ENCODE peak calls at places on chromosomes 6 and 20, in five cellular contexts. One of them, this sample, is unnamed.

GRCh38 chr6:118283759-118284158 is 264.3 kb upstream of the PLN start:
- DNase-seq in body of pancreas: peak
- DNase-seq in Peyer's patch: no peak
- DNase-seq in activated naive CD4-positive, alpha-beta T cell treated with anti-CD3 and anti-CD28 coated beads, Interleukin-2, amount 50 U/mL, for 72 hours: peak
- DNase-seq in activated T-helper 9 cell treated with anti-CD3 and anti-CD28 coated beads, Interleukin-2, amount 50 U/mL, for 16 hours: peak
- DNase-seq in this sample: no peak

GRCh38 chr20:50930139-50931047 is 844 bp downstream of the ADNP start:
- DNase-seq in body of pancreas: peak
- DNase-seq in Peyer's patch: no peak
- DNase-seq in activated naive CD4-positive, alpha-beta T cell treated with anti-CD3 and anti-CD28 coated beads, Interleukin-2, amount 50 U/mL, for 72 hours: peak
- DNase-seq in activated T-helper 9 cell treated with anti-CD3 and anti-CD28 coated beads, Interleukin-2, amount 50 U/mL, for 16 hours: peak
- DNase-seq in this sample: peak

GRCh38 chr6:158629376-158630221 is 14.9 kb downstream of the DYNLT1 start:
- DNase-seq in body of pancreas: peak
- DNase-seq in Peyer's patch: no peak
- DNase-seq in activated naive CD4-positive, alpha-beta T cell treated with anti-CD3 and anti-CD28 coated beads, Interleukin-2, amount 50 U/mL, for 72 hours: no peak
- DNase-seq in activated T-helper 9 cell treated with anti-CD3 and anti-CD28 coated beads, Interleukin-2, amount 50 U/mL, for 16 hours: no peak
- DNase-seq in this sample: no peak

GRCh38 chr20:31666258-31667042 is 28.7 kb downstream of the COX4I2 start:
- DNase-seq in body of pancreas: peak
- DNase-seq in Peyer's patch: no peak
- DNase-seq in activated naive CD4-positive, alpha-beta T cell treated with anti-CD3 and anti-CD28 coated beads, Interleukin-2, amount 50 U/mL, for 72 hours: no peak
- DNase-seq in activated T-helper 9 cell treated with anti-CD3 and anti-CD28 coated beads, Interleukin-2, amount 50 U/mL, for 16 hours: no peak
- DNase-seq in this sample: peak

GRCh38 chr6:129748212-129748900 is 38.4 kb upstream of the ARHGAP18 start:
- DNase-seq in body of pancreas: peak
- DNase-seq in Peyer's patch: peak
- DNase-seq in activated naive CD4-positive, alpha-beta T cell treated with anti-CD3 and anti-CD28 coated beads, Interleukin-2, amount 50 U/mL, for 72 hours: peak
- DNase-seq in activated T-helper 9 cell treated with anti-CD3 and anti-CD28 coated beads, Interleukin-2, amount 50 U/mL, for 16 hours: peak
- DNase-seq in this sample: peak

GRCh38 chr6:29797120-29797519 is 30.5 kb upstream of the HLA-G start:
- DNase-seq in body of pancreas: no peak
- DNase-seq in Peyer's patch: no peak
- DNase-seq in activated naive CD4-positive, alpha-beta T cell treated with anti-CD3 and anti-CD28 coated beads, Interleukin-2, amount 50 U/mL, for 72 hours: no peak
- DNase-seq in activated T-helper 9 cell treated with anti-CD3 and anti-CD28 coated beads, Interleukin-2, amount 50 U/mL, for 16 hours: no peak
- DNase-seq in this sample: no peak

GRCh38 chr6:168179133-168179532 is 100.1 kb upstream of the FRMD1 start:
- DNase-seq in body of pancreas: no peak
- DNase-seq in Peyer's patch: no peak
- DNase-seq in activated naive CD4-positive, alpha-beta T cell treated with anti-CD3 and anti-CD28 coated beads, Interleukin-2, amount 50 U/mL, for 72 hours: no peak
- DNase-seq in activated T-helper 9 cell treated with anti-CD3 and anti-CD28 coated beads, Interleukin-2, amount 50 U/mL, for 16 hours: no peak
- DNase-seq in this sample: no peak

GRCh38 chr6:118843685-118844390 is 50.1 kb upstream of the ASF1A start:
- DNase-seq in body of pancreas: no peak
- DNase-seq in Peyer's patch: no peak
- DNase-seq in activated naive CD4-positive, alpha-beta T cell treated with anti-CD3 and anti-CD28 coated beads, Interleukin-2, amount 50 U/mL, for 72 hours: peak
- DNase-seq in activated T-helper 9 cell treated with anti-CD3 and anti-CD28 coated beads, Interleukin-2, amount 50 U/mL, for 16 hours: no peak
- DNase-seq in this sample: no peak

GRCh38 chr6:43147691-43148477 is 23.2 kb upstream of the SRF start:
- DNase-seq in body of pancreas: no peak
- DNase-seq in Peyer's patch: no peak
- DNase-seq in activated naive CD4-positive, alpha-beta T cell treated with anti-CD3 and anti-CD28 coated beads, Interleukin-2, amount 50 U/mL, for 72 hours: no peak
- DNase-seq in activated T-helper 9 cell treated with anti-CD3 and anti-CD28 coated beads, Interleukin-2, amount 50 U/mL, for 16 hours: no peak
- DNase-seq in this sample: no peak

GRCh38 chr6:52953911-52954839 is 40.9 kb downstream of the GSTA4 start:
- DNase-seq in body of pancreas: no peak
- DNase-seq in Peyer's patch: no peak
- DNase-seq in activated naive CD4-positive, alpha-beta T cell treated with anti-CD3 and anti-CD28 coated beads, Interleukin-2, amount 50 U/mL, for 72 hours: no peak
- DNase-seq in activated T-helper 9 cell treated with anti-CD3 and anti-CD28 coated beads, Interleukin-2, amount 50 U/mL, for 16 hours: no peak
- DNase-seq in this sample: no peak

GRCh38 chr6:39688494-39688893 is 36.7 kb downstream of the KIF6 start:
- DNase-seq in body of pancreas: no peak
- DNase-seq in Peyer's patch: no peak
- DNase-seq in activated naive CD4-positive, alpha-beta T cell treated with anti-CD3 and anti-CD28 coated beads, Interleukin-2, amount 50 U/mL, for 72 hours: no peak
- DNase-seq in activated T-helper 9 cell treated with anti-CD3 and anti-CD28 coated beads, Interleukin-2, amount 50 U/mL, for 16 hours: no peak
- DNase-seq in this sample: no peak

GRCh38 chr6:167576050-167576741 is 250.5 kb upstream of the AFDN start:
- DNase-seq in body of pancreas: no peak
- DNase-seq in Peyer's patch: peak
- DNase-seq in activated naive CD4-positive, alpha-beta T cell treated with anti-CD3 and anti-CD28 coated beads, Interleukin-2, amount 50 U/mL, for 72 hours: no peak
- DNase-seq in activated T-helper 9 cell treated with anti-CD3 and anti-CD28 coated beads, Interleukin-2, amount 50 U/mL, for 16 hours: no peak
- DNase-seq in this sample: no peak

GRCh38 chr6:147768969-147769368 is 260.5 kb downstream of the SAMD5 start:
- DNase-seq in body of pancreas: no peak
- DNase-seq in Peyer's patch: no peak
- DNase-seq in activated naive CD4-positive, alpha-beta T cell treated with anti-CD3 and anti-CD28 coated beads, Interleukin-2, amount 50 U/mL, for 72 hours: no peak
- DNase-seq in activated T-helper 9 cell treated with anti-CD3 and anti-CD28 coated beads, Interleukin-2, amount 50 U/mL, for 16 hours: no peak
- DNase-seq in this sample: no peak

GRCh38 chr6:125149256-125150144 is 4.1 kb upstream of the TPD52L1 start:
- DNase-seq in body of pancreas: no peak
- DNase-seq in Peyer's patch: no peak
- DNase-seq in activated naive CD4-positive, alpha-beta T cell treated with anti-CD3 and anti-CD28 coated beads, Interleukin-2, amount 50 U/mL, for 72 hours: no peak
- DNase-seq in activated T-helper 9 cell treated with anti-CD3 and anti-CD28 coated beads, Interleukin-2, amount 50 U/mL, for 16 hours: no peak
- DNase-seq in this sample: no peak

GRCh38 chr20:23270427-23270911 is 80.1 kb upstream of the NXT1 start:
- DNase-seq in body of pancreas: no peak
- DNase-seq in Peyer's patch: no peak
- DNase-seq in activated naive CD4-positive, alpha-beta T cell treated with anti-CD3 and anti-CD28 coated beads, Interleukin-2, amount 50 U/mL, for 72 hours: no peak
- DNase-seq in activated T-helper 9 cell treated with anti-CD3 and anti-CD28 coated beads, Interleukin-2, amount 50 U/mL, for 16 hours: no peak
- DNase-seq in this sample: no peak

GRCh38 chr20:47305667-47306066 is 50.8 kb downstream of the ZMYND8 start:
- DNase-seq in body of pancreas: no peak
- DNase-seq in Peyer's patch: no peak
- DNase-seq in activated naive CD4-positive, alpha-beta T cell treated with anti-CD3 and anti-CD28 coated beads, Interleukin-2, amount 50 U/mL, for 72 hours: no peak
- DNase-seq in activated T-helper 9 cell treated with anti-CD3 and anti-CD28 coated beads, Interleukin-2, amount 50 U/mL, for 16 hours: no peak
- DNase-seq in this sample: no peak

GRCh38 chr6:158686791-158687381 is 37.0 kb downstream of the SYTL3 start:
- DNase-seq in body of pancreas: no peak
- DNase-seq in Peyer's patch: no peak
- DNase-seq in activated naive CD4-positive, alpha-beta T cell treated with anti-CD3 and anti-CD28 coated beads, Interleukin-2, amount 50 U/mL, for 72 hours: no peak
- DNase-seq in activated T-helper 9 cell treated with anti-CD3 and anti-CD28 coated beads, Interleukin-2, amount 50 U/mL, for 16 hours: peak
- DNase-seq in this sample: peak

GRCh38 chr6:167020211-167020610 is 21.0 kb downstream of the CEP43 start:
- DNase-seq in body of pancreas: no peak
- DNase-seq in Peyer's patch: no peak
- DNase-seq in activated naive CD4-positive, alpha-beta T cell treated with anti-CD3 and anti-CD28 coated beads, Interleukin-2, amount 50 U/mL, for 72 hours: no peak
- DNase-seq in activated T-helper 9 cell treated with anti-CD3 and anti-CD28 coated beads, Interleukin-2, amount 50 U/mL, for 16 hours: no peak
- DNase-seq in this sample: no peak

GRCh38 chr6:90263653-90264052 is 33.0 kb downstream of the BACH2 start:
- DNase-seq in body of pancreas: no peak
- DNase-seq in Peyer's patch: no peak
- DNase-seq in activated naive CD4-positive, alpha-beta T cell treated with anti-CD3 and anti-CD28 coated beads, Interleukin-2, amount 50 U/mL, for 72 hours: no peak
- DNase-seq in activated T-helper 9 cell treated with anti-CD3 and anti-CD28 coated beads, Interleukin-2, amount 50 U/mL, for 16 hours: no peak
- DNase-seq in this sample: no peak

GRCh38 chr6:100622907-100623692 is 158.4 kb upstream of the SIM1 start:
- DNase-seq in body of pancreas: no peak
- DNase-seq in Peyer's patch: no peak
- DNase-seq in activated naive CD4-positive, alpha-beta T cell treated with anti-CD3 and anti-CD28 coated beads, Interleukin-2, amount 50 U/mL, for 72 hours: no peak
- DNase-seq in activated T-helper 9 cell treated with anti-CD3 and anti-CD28 coated beads, Interleukin-2, amount 50 U/mL, for 16 hours: no peak
- DNase-seq in this sample: no peak

GRCh38 chr20:53387983-53388675 is 205.5 kb downstream of the ZNF217 start:
- DNase-seq in body of pancreas: no peak
- DNase-seq in Peyer's patch: no peak
- DNase-seq in activated naive CD4-positive, alpha-beta T cell treated with anti-CD3 and anti-CD28 coated beads, Interleukin-2, amount 50 U/mL, for 72 hours: peak
- DNase-seq in activated T-helper 9 cell treated with anti-CD3 and anti-CD28 coated beads, Interleukin-2, amount 50 U/mL, for 16 hours: no peak
- DNase-seq in this sample: no peak

GRCh38 chr6:20319520-20320357 is 81.9 kb upstream of the E2F3 start:
- DNase-seq in body of pancreas: peak
- DNase-seq in Peyer's patch: peak
- DNase-seq in activated naive CD4-positive, alpha-beta T cell treated with anti-CD3 and anti-CD28 coated beads, Interleukin-2, amount 50 U/mL, for 72 hours: peak
- DNase-seq in activated T-helper 9 cell treated with anti-CD3 and anti-CD28 coated beads, Interleukin-2, amount 50 U/mL, for 16 hours: peak
- DNase-seq in this sample: peak

GRCh38 chr6:156657311-156657710 is 119.9 kb upstream of the ARID1B start:
- DNase-seq in body of pancreas: no peak
- DNase-seq in Peyer's patch: no peak
- DNase-seq in activated naive CD4-positive, alpha-beta T cell treated with anti-CD3 and anti-CD28 coated beads, Interleukin-2, amount 50 U/mL, for 72 hours: no peak
- DNase-seq in activated T-helper 9 cell treated with anti-CD3 and anti-CD28 coated beads, Interleukin-2, amount 50 U/mL, for 16 hours: no peak
- DNase-seq in this sample: no peak

GRCh38 chr20:53847843-53848185 is 222.6 kb downstream of the BCAS1 start:
- DNase-seq in body of pancreas: no peak
- DNase-seq in Peyer's patch: no peak
- DNase-seq in activated naive CD4-positive, alpha-beta T cell treated with anti-CD3 and anti-CD28 coated beads, Interleukin-2, amount 50 U/mL, for 72 hours: no peak
- DNase-seq in activated T-helper 9 cell treated with anti-CD3 and anti-CD28 coated beads, Interleukin-2, amount 50 U/mL, for 16 hours: no peak
- DNase-seq in this sample: no peak

GRCh38 chr20:45037050-45037449 is 63.9 kb downstream of the KCNS1 start:
- DNase-seq in body of pancreas: no peak
- DNase-seq in Peyer's patch: no peak
- DNase-seq in activated naive CD4-positive, alpha-beta T cell treated with anti-CD3 and anti-CD28 coated beads, Interleukin-2, amount 50 U/mL, for 72 hours: no peak
- DNase-seq in activated T-helper 9 cell treated with anti-CD3 and anti-CD28 coated beads, Interleukin-2, amount 50 U/mL, for 16 hours: no peak
- DNase-seq in this sample: no peak

GRCh38 chr6:148395583-148396101 is 53.0 kb downstream of the SASH1 start:
- DNase-seq in body of pancreas: no peak
- DNase-seq in Peyer's patch: no peak
- DNase-seq in activated naive CD4-positive, alpha-beta T cell treated with anti-CD3 and anti-CD28 coated beads, Interleukin-2, amount 50 U/mL, for 72 hours: no peak
- DNase-seq in activated T-helper 9 cell treated with anti-CD3 and anti-CD28 coated beads, Interleukin-2, amount 50 U/mL, for 16 hours: no peak
- DNase-seq in this sample: no peak

GRCh38 chr6:30646450-30647038 is 389 bp upstream of the C6orf136 start:
- DNase-seq in body of pancreas: peak
- DNase-seq in Peyer's patch: no peak
- DNase-seq in activated naive CD4-positive, alpha-beta T cell treated with anti-CD3 and anti-CD28 coated beads, Interleukin-2, amount 50 U/mL, for 72 hours: no peak
- DNase-seq in activated T-helper 9 cell treated with anti-CD3 and anti-CD28 coated beads, Interleukin-2, amount 50 U/mL, for 16 hours: peak
- DNase-seq in this sample: peak

GRCh38 chr6:111823831-111824607 is 49.2 kb downstream of the FYN start:
- DNase-seq in body of pancreas: no peak
- DNase-seq in Peyer's patch: no peak
- DNase-seq in activated naive CD4-positive, alpha-beta T cell treated with anti-CD3 and anti-CD28 coated beads, Interleukin-2, amount 50 U/mL, for 72 hours: no peak
- DNase-seq in activated T-helper 9 cell treated with anti-CD3 and anti-CD28 coated beads, Interleukin-2, amount 50 U/mL, for 16 hours: no peak
- DNase-seq in this sample: no peak

GRCh38 chr6:56241106-56241812 is 6.1 kb downstream of the COL21A1 start:
- DNase-seq in body of pancreas: no peak
- DNase-seq in Peyer's patch: no peak
- DNase-seq in activated naive CD4-positive, alpha-beta T cell treated with anti-CD3 and anti-CD28 coated beads, Interleukin-2, amount 50 U/mL, for 72 hours: no peak
- DNase-seq in activated T-helper 9 cell treated with anti-CD3 and anti-CD28 coated beads, Interleukin-2, amount 50 U/mL, for 16 hours: no peak
- DNase-seq in this sample: no peak

GRCh38 chr6:138554146-138554545 is 54.9 kb upstream of the NHSL1 start:
- DNase-seq in body of pancreas: no peak
- DNase-seq in Peyer's patch: no peak
- DNase-seq in activated naive CD4-positive, alpha-beta T cell treated with anti-CD3 and anti-CD28 coated beads, Interleukin-2, amount 50 U/mL, for 72 hours: no peak
- DNase-seq in activated T-helper 9 cell treated with anti-CD3 and anti-CD28 coated beads, Interleukin-2, amount 50 U/mL, for 16 hours: no peak
- DNase-seq in this sample: no peak

GRCh38 chr6:1739220-1739619 is 129.5 kb downstream of the FOXC1 start:
- DNase-seq in body of pancreas: no peak
- DNase-seq in Peyer's patch: no peak
- DNase-seq in activated naive CD4-positive, alpha-beta T cell treated with anti-CD3 and anti-CD28 coated beads, Interleukin-2, amount 50 U/mL, for 72 hours: no peak
- DNase-seq in activated T-helper 9 cell treated with anti-CD3 and anti-CD28 coated beads, Interleukin-2, amount 50 U/mL, for 16 hours: no peak
- DNase-seq in this sample: no peak

GRCh38 chr6:129576456-129576855 is 133.5 kb downstream of the ARHGAP18 start:
- DNase-seq in body of pancreas: no peak
- DNase-seq in Peyer's patch: no peak
- DNase-seq in activated naive CD4-positive, alpha-beta T cell treated with anti-CD3 and anti-CD28 coated beads, Interleukin-2, amount 50 U/mL, for 72 hours: no peak
- DNase-seq in activated T-helper 9 cell treated with anti-CD3 and anti-CD28 coated beads, Interleukin-2, amount 50 U/mL, for 16 hours: no peak
- DNase-seq in this sample: no peak

GRCh38 chr20:5480824-5481600 is 164.3 kb upstream of the PROKR2 start:
- DNase-seq in body of pancreas: no peak
- DNase-seq in Peyer's patch: no peak
- DNase-seq in activated naive CD4-positive, alpha-beta T cell treated with anti-CD3 and anti-CD28 coated beads, Interleukin-2, amount 50 U/mL, for 72 hours: no peak
- DNase-seq in activated T-helper 9 cell treated with anti-CD3 and anti-CD28 coated beads, Interleukin-2, amount 50 U/mL, for 16 hours: no peak
- DNase-seq in this sample: no peak

GRCh38 chr20:45833030-45833882 is at the start of gene SNX21:
- DNase-seq in body of pancreas: peak
- DNase-seq in Peyer's patch: peak
- DNase-seq in activated naive CD4-positive, alpha-beta T cell treated with anti-CD3 and anti-CD28 coated beads, Interleukin-2, amount 50 U/mL, for 72 hours: peak
- DNase-seq in activated T-helper 9 cell treated with anti-CD3 and anti-CD28 coated beads, Interleukin-2, amount 50 U/mL, for 16 hours: no peak
- DNase-seq in this sample: peak

GRCh38 chr6:42338573-42339218 is 113.0 kb downstream of the TRERF1 start:
- DNase-seq in body of pancreas: no peak
- DNase-seq in Peyer's patch: no peak
- DNase-seq in activated naive CD4-positive, alpha-beta T cell treated with anti-CD3 and anti-CD28 coated beads, Interleukin-2, amount 50 U/mL, for 72 hours: peak
- DNase-seq in activated T-helper 9 cell treated with anti-CD3 and anti-CD28 coated beads, Interleukin-2, amount 50 U/mL, for 16 hours: no peak
- DNase-seq in this sample: no peak

GRCh38 chr6:151340206-151340978 is 51.0 kb downstream of the ZBTB2 start:
- DNase-seq in body of pancreas: no peak
- DNase-seq in Peyer's patch: no peak
- DNase-seq in activated naive CD4-positive, alpha-beta T cell treated with anti-CD3 and anti-CD28 coated beads, Interleukin-2, amount 50 U/mL, for 72 hours: no peak
- DNase-seq in activated T-helper 9 cell treated with anti-CD3 and anti-CD28 coated beads, Interleukin-2, amount 50 U/mL, for 16 hours: no peak
- DNase-seq in this sample: no peak

GRCh38 chr20:54891907-54892306 is 416.5 kb downstream of the DOK5 start:
- DNase-seq in body of pancreas: no peak
- DNase-seq in Peyer's patch: no peak
- DNase-seq in activated naive CD4-positive, alpha-beta T cell treated with anti-CD3 and anti-CD28 coated beads, Interleukin-2, amount 50 U/mL, for 72 hours: no peak
- DNase-seq in activated T-helper 9 cell treated with anti-CD3 and anti-CD28 coated beads, Interleukin-2, amount 50 U/mL, for 16 hours: no peak
- DNase-seq in this sample: no peak

GRCh38 chr6:38239719-38240451 is 399.8 kb downstream of the BTBD9 start:
- DNase-seq in body of pancreas: no peak
- DNase-seq in Peyer's patch: no peak
- DNase-seq in activated naive CD4-positive, alpha-beta T cell treated with anti-CD3 and anti-CD28 coated beads, Interleukin-2, amount 50 U/mL, for 72 hours: no peak
- DNase-seq in activated T-helper 9 cell treated with anti-CD3 and anti-CD28 coated beads, Interleukin-2, amount 50 U/mL, for 16 hours: no peak
- DNase-seq in this sample: no peak